ENCODE peak calls at places on chromosomes 6 and 20, in nine cellular contexts. One of them, this sample, is unnamed.

GRCh38 chr6:36319436-36319762 is 17.3 kb downstream of the BNIP5 start:
- DNase-seq in cardiac muscle cell: no peak
- DNase-seq in right atrium auricular region: no peak
- DNase-seq in thoracic aorta: no peak
- DNase-seq in lower lobe of right lung: no peak
- DNase-seq in stomach: no peak
- DNase-seq in CD4-positive, CD25-positive, alpha-beta regulatory T cell: no peak
- DNase-seq in tibial artery: no peak
- DNase-seq in adrenal gland: no peak
- DNase-seq in this sample: peak; percentile 79

GRCh38 chr6:156694679-156695078 is 82.5 kb upstream of the ARID1B start:
- DNase-seq in cardiac muscle cell: no peak
- DNase-seq in right atrium auricular region: no peak
- DNase-seq in thoracic aorta: no peak
- DNase-seq in lower lobe of right lung: no peak
- DNase-seq in stomach: no peak
- DNase-seq in CD4-positive, CD25-positive, alpha-beta regulatory T cell: no peak
- DNase-seq in tibial artery: no peak
- DNase-seq in adrenal gland: no peak
- DNase-seq in this sample: no peak

GRCh38 chr6:15539722-15540270 is 123.0 kb downstream of the DTNBP1 start:
- DNase-seq in cardiac muscle cell: peak; percentile 25
- DNase-seq in right atrium auricular region: no peak
- DNase-seq in thoracic aorta: no peak
- DNase-seq in lower lobe of right lung: no peak
- DNase-seq in stomach: no peak
- DNase-seq in CD4-positive, CD25-positive, alpha-beta regulatory T cell: no peak
- DNase-seq in tibial artery: no peak
- DNase-seq in adrenal gland: no peak
- DNase-seq in this sample: no peak

GRCh38 chr6:113901482-113901881 is 44.3 kb downstream of the MARCKS start:
- DNase-seq in cardiac muscle cell: peak; percentile 36
- DNase-seq in right atrium auricular region: no peak
- DNase-seq in thoracic aorta: no peak
- DNase-seq in lower lobe of right lung: no peak
- DNase-seq in stomach: no peak
- DNase-seq in CD4-positive, CD25-positive, alpha-beta regulatory T cell: no peak
- DNase-seq in tibial artery: no peak
- DNase-seq in adrenal gland: no peak
- DNase-seq in this sample: no peak

GRCh38 chr6:83853178-83853967 is at the start of gene RIPPLY2:
- DNase-seq in cardiac muscle cell: peak; percentile 63
- DNase-seq in right atrium auricular region: no peak
- DNase-seq in thoracic aorta: no peak
- DNase-seq in lower lobe of right lung: peak; percentile 39
- DNase-seq in stomach: no peak
- DNase-seq in CD4-positive, CD25-positive, alpha-beta regulatory T cell: no peak
- DNase-seq in tibial artery: no peak
- DNase-seq in adrenal gland: peak; percentile 25
- DNase-seq in this sample: no peak

GRCh38 chr6:50992232-50992631 is 173.6 kb downstream of the TFAP2B start:
- DNase-seq in cardiac muscle cell: no peak
- DNase-seq in right atrium auricular region: no peak
- DNase-seq in thoracic aorta: no peak
- DNase-seq in lower lobe of right lung: no peak
- DNase-seq in stomach: no peak
- DNase-seq in CD4-positive, CD25-positive, alpha-beta regulatory T cell: no peak
- DNase-seq in tibial artery: no peak
- DNase-seq in adrenal gland: no peak
- DNase-seq in this sample: no peak

GRCh38 chr6:94454231-94454630 is 1034.9 kb upstream of the EPHA7 start:
- DNase-seq in cardiac muscle cell: no peak
- DNase-seq in right atrium auricular region: no peak
- DNase-seq in thoracic aorta: no peak
- DNase-seq in lower lobe of right lung: no peak
- DNase-seq in stomach: no peak
- DNase-seq in CD4-positive, CD25-positive, alpha-beta regulatory T cell: no peak
- DNase-seq in tibial artery: no peak
- DNase-seq in adrenal gland: no peak
- DNase-seq in this sample: no peak

GRCh38 chr6:162178666-162179065 is 548.9 kb downstream of the PRKN start:
- DNase-seq in cardiac muscle cell: no peak
- DNase-seq in right atrium auricular region: no peak
- DNase-seq in thoracic aorta: no peak
- DNase-seq in lower lobe of right lung: no peak
- DNase-seq in stomach: no peak
- DNase-seq in CD4-positive, CD25-positive, alpha-beta regulatory T cell: no peak
- DNase-seq in tibial artery: no peak
- DNase-seq in adrenal gland: no peak
- DNase-seq in this sample: no peak

GRCh38 chr6:106080106-106081095 is 5.7 kb upstream of the PRDM1 start:
- DNase-seq in cardiac muscle cell: no peak
- DNase-seq in right atrium auricular region: no peak
- DNase-seq in thoracic aorta: no peak
- DNase-seq in lower lobe of right lung: no peak
- DNase-seq in stomach: no peak
- DNase-seq in CD4-positive, CD25-positive, alpha-beta regulatory T cell: no peak
- DNase-seq in tibial artery: no peak
- DNase-seq in adrenal gland: no peak
- DNase-seq in this sample: no peak

GRCh38 chr6:74603676-74604075 is 602.2 kb downstream of the COL12A1 start:
- DNase-seq in cardiac muscle cell: no peak
- DNase-seq in right atrium auricular region: no peak
- DNase-seq in thoracic aorta: no peak
- DNase-seq in lower lobe of right lung: no peak
- DNase-seq in stomach: no peak
- DNase-seq in CD4-positive, CD25-positive, alpha-beta regulatory T cell: no peak
- DNase-seq in tibial artery: no peak
- DNase-seq in adrenal gland: no peak
- DNase-seq in this sample: no peak

GRCh38 chr6:5525209-5525608 is 263.9 kb downstream of the FARS2 start:
- DNase-seq in cardiac muscle cell: peak; percentile 85
- DNase-seq in right atrium auricular region: no peak
- DNase-seq in thoracic aorta: no peak
- DNase-seq in lower lobe of right lung: no peak
- DNase-seq in stomach: no peak
- DNase-seq in CD4-positive, CD25-positive, alpha-beta regulatory T cell: no peak
- DNase-seq in tibial artery: no peak
- DNase-seq in adrenal gland: no peak
- DNase-seq in this sample: no peak

GRCh38 chr6:130624046-130624445 is 203.2 kb upstream of the SMLR1 start:
- DNase-seq in cardiac muscle cell: no peak
- DNase-seq in right atrium auricular region: no peak
- DNase-seq in thoracic aorta: no peak
- DNase-seq in lower lobe of right lung: no peak
- DNase-seq in stomach: no peak
- DNase-seq in CD4-positive, CD25-positive, alpha-beta regulatory T cell: no peak
- DNase-seq in tibial artery: no peak
- DNase-seq in adrenal gland: no peak
- DNase-seq in this sample: no peak

GRCh38 chr6:45422541-45423110 is 44.9 kb upstream of the SUPT3H start:
- DNase-seq in cardiac muscle cell: peak; percentile 76
- DNase-seq in right atrium auricular region: no peak
- DNase-seq in thoracic aorta: no peak
- DNase-seq in lower lobe of right lung: peak; percentile 61
- DNase-seq in stomach: peak; percentile 36
- DNase-seq in CD4-positive, CD25-positive, alpha-beta regulatory T cell: peak; percentile 67
- DNase-seq in tibial artery: no peak
- DNase-seq in adrenal gland: peak; percentile 36
- DNase-seq in this sample: no peak

GRCh38 chr20:47358052-47358671 is 1.7 kb upstream of the ZMYND8 start:
- DNase-seq in cardiac muscle cell: no peak
- DNase-seq in right atrium auricular region: no peak
- DNase-seq in thoracic aorta: no peak
- DNase-seq in lower lobe of right lung: no peak
- DNase-seq in stomach: no peak
- DNase-seq in CD4-positive, CD25-positive, alpha-beta regulatory T cell: no peak
- DNase-seq in tibial artery: no peak
- DNase-seq in adrenal gland: no peak
- DNase-seq in this sample: no peak

GRCh38 chr6:56245903-56246351 is 1.5 kb downstream of the COL21A1 start:
- DNase-seq in cardiac muscle cell: peak; percentile 35
- DNase-seq in right atrium auricular region: no peak
- DNase-seq in thoracic aorta: no peak
- DNase-seq in lower lobe of right lung: no peak
- DNase-seq in stomach: no peak
- DNase-seq in CD4-positive, CD25-positive, alpha-beta regulatory T cell: no peak
- DNase-seq in tibial artery: no peak
- DNase-seq in adrenal gland: no peak
- DNase-seq in this sample: no peak

GRCh38 chr20:1838479-1839279 is 56.5 kb upstream of the SIRPA start:
- DNase-seq in cardiac muscle cell: no peak
- DNase-seq in right atrium auricular region: no peak
- DNase-seq in thoracic aorta: no peak
- DNase-seq in lower lobe of right lung: no peak
- DNase-seq in stomach: no peak
- DNase-seq in CD4-positive, CD25-positive, alpha-beta regulatory T cell: no peak
- DNase-seq in tibial artery: no peak
- DNase-seq in adrenal gland: no peak
- DNase-seq in this sample: no peak

GRCh38 chr20:64247312-64247627 is 8.3 kb upstream of the PCMTD2 start:
- DNase-seq in cardiac muscle cell: no peak
- DNase-seq in right atrium auricular region: no peak
- DNase-seq in thoracic aorta: no peak
- DNase-seq in lower lobe of right lung: no peak
- DNase-seq in stomach: peak; percentile 17
- DNase-seq in CD4-positive, CD25-positive, alpha-beta regulatory T cell: no peak
- DNase-seq in tibial artery: no peak
- DNase-seq in adrenal gland: peak; percentile 2
- DNase-seq in this sample: no peak

GRCh38 chr6:129517288-129517687 is 192.7 kb downstream of the ARHGAP18 start:
- DNase-seq in cardiac muscle cell: peak; percentile 25
- DNase-seq in right atrium auricular region: no peak
- DNase-seq in thoracic aorta: no peak
- DNase-seq in lower lobe of right lung: no peak
- DNase-seq in stomach: no peak
- DNase-seq in CD4-positive, CD25-positive, alpha-beta regulatory T cell: no peak
- DNase-seq in tibial artery: no peak
- DNase-seq in adrenal gland: no peak
- DNase-seq in this sample: no peak

GRCh38 chr6:1009041-1009440 is 302.9 kb upstream of the FOXQ1 start:
- DNase-seq in cardiac muscle cell: no peak
- DNase-seq in right atrium auricular region: no peak
- DNase-seq in thoracic aorta: no peak
- DNase-seq in lower lobe of right lung: no peak
- DNase-seq in stomach: no peak
- DNase-seq in CD4-positive, CD25-positive, alpha-beta regulatory T cell: no peak
- DNase-seq in tibial artery: no peak
- DNase-seq in adrenal gland: no peak
- DNase-seq in this sample: no peak
- H3K4me1 ChIP-seq in cardiac muscle cell: no peaks in the 10 kb centered on the region
- H3K4me1 ChIP-seq in right atrium auricular region: no peaks in the 10 kb centered on the region
- H3K4me1 ChIP-seq in thoracic aorta: no peaks in the 10 kb centered on the region
- H3K4me1 ChIP-seq in lower lobe of right lung: no peaks in the 10 kb centered on the region
- H3K4me1 ChIP-seq in stomach: no peaks in the 10 kb centered on the region
- H3K4me1 ChIP-seq in CD4-positive, CD25-positive, alpha-beta regulatory T cell: no peaks in the 10 kb centered on the region
- H3K4me1 ChIP-seq in tibial artery: no peaks in the 10 kb centered on the region
- H3K4me1 ChIP-seq in adrenal gland: no peaks in the 10 kb centered on the region
- H3K4me1 ChIP-seq in this sample: no peaks in the 10 kb centered on the region

DNA sequence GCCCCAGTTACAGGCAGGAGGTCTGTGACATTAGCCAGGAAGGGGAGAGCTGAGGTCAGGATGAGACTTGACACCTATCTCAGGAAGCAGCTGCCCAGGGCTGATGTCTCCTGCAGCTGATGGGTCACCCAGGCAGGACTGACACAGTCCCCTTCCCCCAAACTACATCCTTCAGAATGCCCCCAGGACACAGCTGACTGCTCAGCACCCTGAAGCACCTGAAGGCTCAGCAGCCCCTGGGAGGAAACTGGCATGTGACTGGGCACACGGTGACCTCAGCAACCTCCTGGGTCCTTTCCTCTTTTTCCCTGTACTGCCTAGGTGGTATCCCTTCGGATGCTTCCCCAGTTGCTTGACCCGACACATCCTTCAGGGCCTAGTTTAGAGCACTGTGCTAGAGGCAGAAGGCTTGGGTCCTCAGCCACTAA is 1.9 kb downstream of the SDC4 start:
- DNase-seq in cardiac muscle cell: no peak
- DNase-seq in right atrium auricular region: no peak
- DNase-seq in thoracic aorta: no peak
- DNase-seq in lower lobe of right lung: no peak
- DNase-seq in stomach: no peak
- DNase-seq in CD4-positive, CD25-positive, alpha-beta regulatory T cell: no peak
- DNase-seq in tibial artery: no peak
- DNase-seq in adrenal gland: no peak
- DNase-seq in this sample: no peak
- H3K4me1 ChIP-seq in cardiac muscle cell: peaks cover 59% of the 10 kb centered on the region
- H3K4me1 ChIP-seq in right atrium auricular region: peaks cover 5% of the 10 kb centered on the region
- H3K4me1 ChIP-seq in thoracic aorta: peaks cover 47% of the 10 kb centered on the region
- H3K4me1 ChIP-seq in lower lobe of right lung: peaks cover 72% of the 10 kb centered on the region
- H3K4me1 ChIP-seq in stomach: peaks cover 55% of the 10 kb centered on the region
- H3K4me1 ChIP-seq in CD4-positive, CD25-positive, alpha-beta regulatory T cell: peaks cover 45% of the 10 kb centered on the region
- H3K4me1 ChIP-seq in tibial artery: no peaks in the 10 kb centered on the region
- H3K4me1 ChIP-seq in adrenal gland: peaks cover 57% of the 10 kb centered on the region
- H3K4me1 ChIP-seq in this sample: peaks cover 9% of the 10 kb centered on the region

DNA sequence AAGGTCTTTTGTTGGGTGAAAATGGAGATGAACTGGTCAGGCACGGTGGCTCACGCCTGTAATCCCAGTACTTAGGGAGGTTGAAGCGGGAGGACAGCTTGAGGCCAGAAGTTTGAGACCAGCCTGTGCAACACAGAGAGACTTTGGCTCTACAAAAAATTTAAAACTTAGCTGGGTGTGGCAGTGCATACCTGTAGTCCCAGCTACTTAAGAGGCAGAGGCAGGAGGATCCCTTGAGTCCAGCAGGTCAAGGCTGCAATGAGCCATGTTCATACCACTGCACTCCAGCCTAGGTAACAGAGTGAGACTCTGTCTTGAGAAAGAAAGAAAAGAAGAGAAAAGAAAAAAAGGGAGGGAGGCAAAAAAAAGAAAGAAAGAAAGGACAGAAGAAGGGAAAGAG is 90.9 kb upstream of the NFATC2 start:
- DNase-seq in cardiac muscle cell: no peak
- DNase-seq in right atrium auricular region: no peak
- DNase-seq in thoracic aorta: no peak
- DNase-seq in lower lobe of right lung: no peak
- DNase-seq in stomach: no peak
- DNase-seq in CD4-positive, CD25-positive, alpha-beta regulatory T cell: no peak
- DNase-seq in tibial artery: no peak
- DNase-seq in adrenal gland: no peak
- DNase-seq in this sample: no peak
- H3K4me1 ChIP-seq in cardiac muscle cell: peaks cover 8% of the 10 kb centered on the region
- H3K4me1 ChIP-seq in right atrium auricular region: no peaks in the 10 kb centered on the region
- H3K4me1 ChIP-seq in thoracic aorta: peaks cover 18% of the 10 kb centered on the region
- H3K4me1 ChIP-seq in lower lobe of right lung: peaks cover 20% of the 10 kb centered on the region
- H3K4me1 ChIP-seq in stomach: peaks cover 11% of the 10 kb centered on the region
- H3K4me1 ChIP-seq in CD4-positive, CD25-positive, alpha-beta regulatory T cell: peaks cover 6% of the 10 kb centered on the region
- H3K4me1 ChIP-seq in tibial artery: peaks cover 9% of the 10 kb centered on the region
- H3K4me1 ChIP-seq in adrenal gland: no peaks in the 10 kb centered on the region
- H3K4me1 ChIP-seq in this sample: peaks cover 8% of the 10 kb centered on the region

DNA sequence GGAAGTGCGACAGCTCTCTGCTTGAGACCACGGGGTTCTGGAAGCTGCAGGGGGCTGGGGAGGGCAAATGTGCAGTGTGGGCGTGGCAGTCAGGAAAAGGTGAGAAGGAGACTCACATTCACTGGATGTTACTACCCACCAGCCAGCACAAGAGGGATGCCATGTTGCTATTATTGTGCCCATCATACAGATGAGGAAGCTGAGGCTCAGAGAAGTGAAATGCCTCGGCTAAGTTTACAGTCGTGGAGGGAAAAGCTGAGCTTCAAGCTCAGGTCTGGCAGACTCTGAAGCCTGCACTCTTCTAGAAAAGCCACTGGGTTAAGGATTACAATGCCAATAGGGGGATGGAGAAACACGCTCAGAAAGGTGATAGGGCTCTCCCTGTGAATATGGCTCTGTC is 34.4 kb downstream of the HNF4A start:
- DNase-seq in cardiac muscle cell: no peak
- DNase-seq in right atrium auricular region: no peak
- DNase-seq in thoracic aorta: no peak
- DNase-seq in lower lobe of right lung: no peak
- DNase-seq in stomach: no peak
- DNase-seq in CD4-positive, CD25-positive, alpha-beta regulatory T cell: no peak
- DNase-seq in tibial artery: no peak
- DNase-seq in adrenal gland: no peak
- DNase-seq in this sample: no peak
- H3K4me1 ChIP-seq in cardiac muscle cell: no peaks in the 10 kb centered on the region
- H3K4me1 ChIP-seq in right atrium auricular region: no peaks in the 10 kb centered on the region
- H3K4me1 ChIP-seq in thoracic aorta: no peaks in the 10 kb centered on the region
- H3K4me1 ChIP-seq in lower lobe of right lung: peaks cover 9% of the 10 kb centered on the region
- H3K4me1 ChIP-seq in stomach: peaks cover 5% of the 10 kb centered on the region
- H3K4me1 ChIP-seq in CD4-positive, CD25-positive, alpha-beta regulatory T cell: peaks cover 5% of the 10 kb centered on the region
- H3K4me1 ChIP-seq in tibial artery: no peaks in the 10 kb centered on the region
- H3K4me1 ChIP-seq in adrenal gland: no peaks in the 10 kb centered on the region
- H3K4me1 ChIP-seq in this sample: no peaks in the 10 kb centered on the region